ENCODE peak calls at places on chromosome 12, in seven cellular contexts. B is LoVo; U is fibroblast of the aortic adventitia; M is stimulated activated CD8-positive, alpha-beta memory T cell treated with anti-CD3 and anti-CD28 coated beads, Interleukin-4, amount 100 ng/mL, for 24 hours; R is AML-193; V is stimulated activated CD4-positive, alpha-beta T cell treated with anti-CD3 and anti-CD28 coated beads, Interleukin-1b, Interleukin-23, amount 100 ng/mL, for 24 hours; G is LHCN-M2. J is an unnamed sample.

GRCh38 chr12:97764700-97765099 is 302.1 kb downstream of the RMST start:
- DNase-seq in V (no peak), B (no peak), G (no peak), R (no peak), U (no peak), M (no peak), J (no peak)

GRCh38 chr12:89450922-89451321 is 73.7 kb downstream of the GALNT4 start:
- DNase-seq in G (peak; percentile 55), V (no peak), R (no peak), B (no peak), U (peak; percentile 80), M (no peak), J (no peak)

GRCh38 chr12:24600996-24601395 is 347.9 kb downstream of the BCAT1 start:
- DNase-seq in B (no peak), U (peak; percentile 76), G (peak; percentile 81), V (no peak), M (no peak), R (no peak), J (no peak)

GRCh38 chr12:49462103-49462739 is 76.6 kb upstream of the KCNH3 start:
- DNase-seq in G (no peak), B (no peak), V (no peak), M (no peak), U (no peak), R (no peak), J (no peak)

GRCh38 chr12:45878630-45879255 is 111.6 kb downstream of the SCAF11 start:
- DNase-seq in V (no peak), G (no peak), M (peak; percentile 3), R (no peak), U (no peak), B (no peak), J (no peak)

GRCh38 chr12:116603516-116603915 is 44.3 kb downstream of the MAP1LC3B2 start:
- DNase-seq in U (no peak), G (no peak), R (no peak), B (no peak), M (no peak), V (no peak), J (no peak)

GRCh38 chr12:52506858-52507715 is 13.1 kb downstream of the KRT5 start:
- DNase-seq in U (peak; percentile 70), R (peak; percentile 22), G (peak; percentile 77), B (peak; percentile 59), V (no peak), M (no peak), J (no peak)

GRCh38 chr12:131883521-131883900 is 10.9 kb upstream of the ULK1 start:
- DNase-seq in M (no peak), B (no peak), V (no peak), U (no peak), R (no peak), G (no peak), J (no peak)

GRCh38 chr12:118188690-118189371 is 52.9 kb downstream of the PEBP1 start:
- DNase-seq in U (peak; percentile 74), G (peak; percentile 55), V (no peak), M (no peak), R (no peak), B (no peak), J (no peak)

GRCh38 chr12:53939141-53940108 is 794 bp downstream of the HOXC13 start:
- DNase-seq in U (peak; percentile 31), V (no peak), M (no peak), R (no peak), B (no peak), G (peak; percentile 45), J (no peak)

GRCh38 chr12:46557539-46558373 is 185.2 kb upstream of the SLC38A2 start:
- DNase-seq in G (no peak), V (no peak), M (no peak), R (no peak), B (no peak), U (peak; percentile 77), J (no peak)

GRCh38 chr12:57731411-57732080 is 7.0 kb downstream of the AGAP2 start:
- DNase-seq in G (no peak), V (no peak), M (no peak), B (no peak), U (no peak), R (no peak), J (no peak)

GRCh38 chr12:117792471-117792870 is 176.3 kb downstream of the KSR2 start:
- DNase-seq in M (no peak), V (no peak), U (no peak), B (no peak), G (no peak), R (no peak), J (no peak)

GRCh38 chr12:121709478-121709890 is 3.1 kb upstream of the TMEM120B start:
- DNase-seq in M (no peak), V (no peak), G (peak; percentile 68), R (no peak), B (peak; percentile 8), U (peak; percentile 61), J (no peak)

GRCh38 chr12:97560359-97560758 is 97.8 kb downstream of the RMST start:
- DNase-seq in M (no peak), U (no peak), R (no peak), V (no peak), G (no peak), B (no peak), J (no peak)

GRCh38 chr12:119835068-119835467 is 42.1 kb downstream of the CIT start:
- DNase-seq in V (no peak), M (no peak), G (no peak), U (peak; percentile 22), B (no peak), R (no peak), J (no peak)

GRCh38 chr12:18431776-18432175 is 170.5 kb downstream of the PIK3C2G start:
- DNase-seq in R (no peak), U (no peak), V (no peak), M (no peak), B (no peak), G (no peak), J (no peak)

GRCh38 chr12:10213168-10214130 is 772 bp downstream of the GABARAPL1 start:
- DNase-seq in B (peak; percentile 49), R (peak; percentile 52), G (peak; percentile 85), U (peak; percentile 90), V (peak; percentile 55), M (peak; percentile 71), J (no peak)

GRCh38 chr12:76318773-76319594 is 29.2 kb downstream of the BBS10 start:
- DNase-seq in V (no peak), R (no peak), M (no peak), U (no peak), B (no peak), G (no peak), J (no peak)

GRCh38 chr12:124567035-124567672 is at the start of gene NCOR2:
- DNase-seq in U (no peak), R (no peak), B (no peak), M (peak; percentile 44), G (peak; percentile 28), V (peak; percentile 30), J (peak; percentile 72)

GRCh38 chr12:47071241-47071852 is 8.1 kb upstream of the PCED1B start:
- DNase-seq in R (peak; percentile 18), V (no peak), G (no peak), U (no peak), M (no peak), B (peak; percentile 55), J (no peak)

GRCh38 chr12:122602456-122602855 is 75.4 kb downstream of the KNTC1 start:
- DNase-seq in R (no peak), U (no peak), B (no peak), M (no peak), V (no peak), G (no peak), J (no peak)

GRCh38 chr12:97006585-97006984 is 99.5 kb downstream of the NEDD1 start:
- DNase-seq in M (no peak), U (no peak), V (no peak), R (no peak), G (no peak), B (no peak), J (no peak)

GRCh38 chr12:85516667-85517325 is 236.8 kb downstream of the ALX1 start:
- DNase-seq in R (no peak), U (no peak), V (no peak), M (no peak), G (no peak), B (no peak), J (no peak)

GRCh38 chr12:110403975-110404675 is 617 bp upstream of the ANAPC7 start:
- DNase-seq in G (peak; percentile 58), V (peak; percentile 64), R (peak; percentile 70), U (peak; percentile 69), M (peak; percentile 67), B (peak; percentile 93), J (peak; percentile 78)

GRCh38 chr12:109461846-109462766 is 15.0 kb downstream of the KCTD10 start:
- DNase-seq in V (no peak), B (peak; percentile 43), U (peak; percentile 97), R (no peak), G (peak; percentile 93), M (no peak), J (no peak)

GRCh38 chr12:25436206-25436912 is 116.7 kb downstream of the LMNTD1 start:
- DNase-seq in B (peak; percentile 68), V (no peak), G (peak; percentile 77), U (peak; percentile 96), R (peak; percentile 50), M (no peak), J (peak; percentile 55)

GRCh38 chr12:53186745-53187144 is 6.0 kb upstream of the CSAD start:
- DNase-seq in G (no peak), M (no peak), R (no peak), V (no peak), B (no peak), U (no peak), J (no peak)

GRCh38 chr12:25054076-25054782 is 105.3 kb upstream of the BCAT1 start:
- DNase-seq in M (no peak), B (peak; percentile 74), U (no peak), G (peak; percentile 44), V (no peak), R (no peak), J (no peak)

GRCh38 chr12:30110970-30111586 is 327.3 kb upstream of the TMTC1 start:
- DNase-seq in V (no peak), R (no peak), M (no peak), B (no peak), U (peak; percentile 62), G (peak; percentile 57), J (no peak)

GRCh38 chr12:57621497-57622292 is 10.5 kb downstream of the ARHGEF25 start:
- DNase-seq in M (peak; percentile 42), R (no peak), V (no peak), B (peak; percentile 36), G (peak; percentile 24), U (peak; percentile 34), J (peak; percentile 70)

J was measured in memory B cell.